ENCODE peak calls at places on chromosomes 13 and 19, in six cellular contexts. One of them, this sample, is unnamed.

GRCh38 chr19:21474671-21475181 is 30.7 kb upstream of the ZNF429 start:
- DNase-seq in fibroblast of pulmonary artery: peak
- DNase-seq in PC-3: no peak
- DNase-seq in fibroblast of mammary gland: peak
- DNase-seq in IMR-90: peak
- DNase-seq in AG04450: peak
- DNase-seq in this sample: no peak

GRCh38 chr19:18940791-18941627 is at the start of gene HOMER3:
- DNase-seq in AG04450: no peak
- DNase-seq in fibroblast of pulmonary artery: peak
- DNase-seq in IMR-90: peak
- DNase-seq in fibroblast of mammary gland: peak
- DNase-seq in PC-3: peak
- DNase-seq in this sample: no peak

GRCh38 chr19:36973021-36973843 is 57.1 kb downstream of the ZNF568 start:
- DNase-seq in AG04450: peak
- DNase-seq in PC-3: no peak
- DNase-seq in IMR-90: peak
- DNase-seq in fibroblast of pulmonary artery: peak
- DNase-seq in fibroblast of mammary gland: peak
- DNase-seq in this sample: peak

GRCh38 chr13:50410921-50411712 is 395.9 kb downstream of the KCNRG start:
- DNase-seq in IMR-90: peak
- DNase-seq in fibroblast of mammary gland: peak
- DNase-seq in PC-3: peak
- DNase-seq in fibroblast of pulmonary artery: peak
- DNase-seq in AG04450: peak
- DNase-seq in this sample: peak

GRCh38 chr13:45916859-45917418 is 65.4 kb upstream of the SIAH3 start:
- DNase-seq in IMR-90: no peak
- DNase-seq in AG04450: no peak
- DNase-seq in PC-3: no peak
- DNase-seq in fibroblast of mammary gland: no peak
- DNase-seq in fibroblast of pulmonary artery: no peak
- DNase-seq in this sample: no peak

GRCh38 chr13:35496011-35496410 is 19.5 kb upstream of the MAB21L1 start:
- DNase-seq in IMR-90: no peak
- DNase-seq in fibroblast of pulmonary artery: no peak
- DNase-seq in fibroblast of mammary gland: no peak
- DNase-seq in AG04450: no peak
- DNase-seq in PC-3: no peak
- DNase-seq in this sample: no peak

GRCh38 chr13:73934215-73934623 is 200.0 kb downstream of the KLF12 start:
- DNase-seq in fibroblast of pulmonary artery: no peak
- DNase-seq in AG04450: no peak
- DNase-seq in fibroblast of mammary gland: no peak
- DNase-seq in PC-3: peak
- DNase-seq in IMR-90: peak
- DNase-seq in this sample: no peak

GRCh38 chr19:28020631-28021315 is 1192.2 kb downstream of the UQCRFS1 start:
- DNase-seq in AG04450: no peak
- DNase-seq in PC-3: no peak
- DNase-seq in IMR-90: no peak
- DNase-seq in fibroblast of pulmonary artery: no peak
- DNase-seq in fibroblast of mammary gland: no peak
- DNase-seq in this sample: no peak

GRCh38 chr13:62250501-62251175 is 835.0 kb upstream of the PCDH20 start:
- DNase-seq in IMR-90: no peak
- DNase-seq in AG04450: no peak
- DNase-seq in fibroblast of mammary gland: no peak
- DNase-seq in fibroblast of pulmonary artery: peak
- DNase-seq in PC-3: no peak
- DNase-seq in this sample: no peak

GRCh38 chr19:2603320-2603719 is 99.2 kb downstream of the GNG7 start:
- DNase-seq in fibroblast of mammary gland: peak
- DNase-seq in PC-3: no peak
- DNase-seq in IMR-90: no peak
- DNase-seq in AG04450: no peak
- DNase-seq in fibroblast of pulmonary artery: peak
- DNase-seq in this sample: peak

GRCh38 chr13:29535663-29536655 is 59.5 kb downstream of the SLC7A1 start:
- DNase-seq in IMR-90: no peak
- DNase-seq in fibroblast of pulmonary artery: no peak
- DNase-seq in PC-3: no peak
- DNase-seq in AG04450: no peak
- DNase-seq in fibroblast of mammary gland: no peak
- DNase-seq in this sample: no peak

GRCh38 chr19:3275583-3276340 is 51.3 kb downstream of the CELF5 start:
- DNase-seq in fibroblast of pulmonary artery: peak
- DNase-seq in fibroblast of mammary gland: peak
- DNase-seq in PC-3: peak
- DNase-seq in IMR-90: peak
- DNase-seq in AG04450: peak
- DNase-seq in this sample: no peak

GRCh38 chr13:97574926-97575325 is 141.0 kb downstream of the RAP2A start:
- DNase-seq in AG04450: peak
- DNase-seq in IMR-90: peak
- DNase-seq in fibroblast of mammary gland: peak
- DNase-seq in fibroblast of pulmonary artery: peak
- DNase-seq in PC-3: peak
- DNase-seq in this sample: no peak

DNA sequence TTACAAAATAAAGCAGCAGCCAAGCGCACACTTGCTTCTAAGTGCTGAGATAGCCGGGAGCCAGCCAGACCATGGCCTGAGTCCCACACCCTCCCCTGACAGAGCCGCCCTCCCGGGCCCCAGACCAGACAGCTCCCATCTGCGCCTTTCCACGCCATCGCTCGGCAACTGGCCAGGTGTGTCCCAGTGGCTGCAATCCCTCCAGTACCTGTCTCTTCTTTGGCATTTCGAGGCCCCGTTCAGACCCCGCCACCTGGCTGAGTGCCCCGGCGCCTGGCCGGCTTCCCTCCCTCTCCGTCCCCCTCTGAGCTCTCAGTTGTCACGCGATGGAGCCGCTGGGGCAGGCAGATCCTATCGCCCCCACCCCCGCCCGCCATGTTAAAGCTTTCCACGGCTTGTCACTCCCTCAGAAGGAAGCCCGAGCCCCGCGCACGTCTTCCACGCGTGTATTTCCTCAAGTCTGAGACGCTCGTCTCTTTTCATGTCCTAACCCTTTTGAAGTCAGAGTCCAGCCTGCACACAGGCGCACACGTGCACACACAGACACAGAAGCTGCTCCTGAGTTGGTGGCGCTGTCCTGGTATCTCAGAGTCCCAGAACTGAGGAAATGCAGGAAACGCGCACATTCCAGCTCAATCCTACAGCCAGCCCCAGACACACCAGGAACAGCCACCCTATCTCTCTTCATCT is 7.9 kb downstream of the MLLT1 start:
- DNase-seq in fibroblast of mammary gland: peak
- DNase-seq in AG04450: no peak
- DNase-seq in fibroblast of pulmonary artery: peak
- DNase-seq in IMR-90: peak
- DNase-seq in PC-3: peak
- DNase-seq in this sample: no peak
- H3K4me3 ChIP-seq in fibroblast of mammary gland: peak
- H3K4me3 ChIP-seq in AG04450: peak
- H3K4me3 ChIP-seq in fibroblast of pulmonary artery: peak
- H3K4me3 ChIP-seq in IMR-90: peak
- H3K4me3 ChIP-seq in PC-3: peak
- H3K4me3 ChIP-seq in this sample: peak

GRCh38 chr19:53808710-53809125 is 15.4 kb downstream of the NLRP12 start:
- DNase-seq in fibroblast of mammary gland: peak
- DNase-seq in AG04450: no peak
- DNase-seq in PC-3: peak
- DNase-seq in fibroblast of pulmonary artery: peak
- DNase-seq in IMR-90: peak
- DNase-seq in this sample: no peak
- TF ChIP-seq CTCF in fibroblast of mammary gland: peak
- TF ChIP-seq CTCF in AG04450: peak
- TF ChIP-seq CTCF in PC-3: peak
- TF ChIP-seq CTCF in fibroblast of pulmonary artery: peak
- TF ChIP-seq CTCF in IMR-90: peak
- TF ChIP-seq CTCF in this sample: peak

GRCh38 chr19:31419871-31420430 is 70.7 kb upstream of the TSHZ3 start:
- DNase-seq in IMR-90: no peak
- DNase-seq in AG04450: no peak
- DNase-seq in fibroblast of mammary gland: no peak
- DNase-seq in PC-3: no peak
- DNase-seq in fibroblast of pulmonary artery: no peak
- DNase-seq in this sample: no peak

GRCh38 chr19:31418692-31419430 is 69.6 kb upstream of the TSHZ3 start:
- DNase-seq in IMR-90: no peak
- DNase-seq in fibroblast of pulmonary artery: no peak
- DNase-seq in fibroblast of mammary gland: no peak
- DNase-seq in AG04450: no peak
- DNase-seq in PC-3: no peak
- DNase-seq in this sample: no peak

GRCh38 chr19:31416548-31416947 is 67.3 kb upstream of the TSHZ3 start:
- DNase-seq in IMR-90: no peak
- DNase-seq in PC-3: no peak
- DNase-seq in AG04450: no peak
- DNase-seq in fibroblast of mammary gland: no peak
- DNase-seq in fibroblast of pulmonary artery: no peak
- DNase-seq in this sample: no peak

GRCh38 chr19:31415322-31415721 is 66.1 kb upstream of the TSHZ3 start:
- DNase-seq in fibroblast of pulmonary artery: no peak
- DNase-seq in PC-3: no peak
- DNase-seq in IMR-90: no peak
- DNase-seq in fibroblast of mammary gland: no peak
- DNase-seq in AG04450: no peak
- DNase-seq in this sample: no peak

GRCh38 chr19:31418055-31418454 is 68.8 kb upstream of the TSHZ3 start:
- DNase-seq in fibroblast of mammary gland: no peak
- DNase-seq in AG04450: no peak
- DNase-seq in fibroblast of pulmonary artery: no peak
- DNase-seq in IMR-90: no peak
- DNase-seq in PC-3: no peak
- DNase-seq in this sample: no peak
- H3K4me3 ChIP-seq in fibroblast of mammary gland: no peak
- H3K4me3 ChIP-seq in AG04450: no peak
- H3K4me3 ChIP-seq in fibroblast of pulmonary artery: no peak
- H3K4me3 ChIP-seq in IMR-90: no peak
- H3K4me3 ChIP-seq in PC-3: no peak
- H3K4me3 ChIP-seq in this sample: no peak

GRCh38 chr19:15476334-15476733 is 3.0 kb downstream of the PGLYRP2 start:
- DNase-seq in AG04450: no peak
- DNase-seq in fibroblast of mammary gland: no peak
- DNase-seq in IMR-90: no peak
- DNase-seq in PC-3: no peak
- DNase-seq in fibroblast of pulmonary artery: no peak
- DNase-seq in this sample: no peak

GRCh38 chr19:15475611-15476010 is 3.7 kb downstream of the PGLYRP2 start:
- DNase-seq in fibroblast of pulmonary artery: no peak
- DNase-seq in PC-3: no peak
- DNase-seq in IMR-90: no peak
- DNase-seq in fibroblast of mammary gland: no peak
- DNase-seq in AG04450: no peak
- DNase-seq in this sample: no peak

GRCh38 chr19:15475169-15475568 is 4.1 kb downstream of the PGLYRP2 start:
- DNase-seq in fibroblast of mammary gland: no peak
- DNase-seq in IMR-90: no peak
- DNase-seq in fibroblast of pulmonary artery: no peak
- DNase-seq in AG04450: no peak
- DNase-seq in PC-3: no peak
- DNase-seq in this sample: no peak

DNA sequence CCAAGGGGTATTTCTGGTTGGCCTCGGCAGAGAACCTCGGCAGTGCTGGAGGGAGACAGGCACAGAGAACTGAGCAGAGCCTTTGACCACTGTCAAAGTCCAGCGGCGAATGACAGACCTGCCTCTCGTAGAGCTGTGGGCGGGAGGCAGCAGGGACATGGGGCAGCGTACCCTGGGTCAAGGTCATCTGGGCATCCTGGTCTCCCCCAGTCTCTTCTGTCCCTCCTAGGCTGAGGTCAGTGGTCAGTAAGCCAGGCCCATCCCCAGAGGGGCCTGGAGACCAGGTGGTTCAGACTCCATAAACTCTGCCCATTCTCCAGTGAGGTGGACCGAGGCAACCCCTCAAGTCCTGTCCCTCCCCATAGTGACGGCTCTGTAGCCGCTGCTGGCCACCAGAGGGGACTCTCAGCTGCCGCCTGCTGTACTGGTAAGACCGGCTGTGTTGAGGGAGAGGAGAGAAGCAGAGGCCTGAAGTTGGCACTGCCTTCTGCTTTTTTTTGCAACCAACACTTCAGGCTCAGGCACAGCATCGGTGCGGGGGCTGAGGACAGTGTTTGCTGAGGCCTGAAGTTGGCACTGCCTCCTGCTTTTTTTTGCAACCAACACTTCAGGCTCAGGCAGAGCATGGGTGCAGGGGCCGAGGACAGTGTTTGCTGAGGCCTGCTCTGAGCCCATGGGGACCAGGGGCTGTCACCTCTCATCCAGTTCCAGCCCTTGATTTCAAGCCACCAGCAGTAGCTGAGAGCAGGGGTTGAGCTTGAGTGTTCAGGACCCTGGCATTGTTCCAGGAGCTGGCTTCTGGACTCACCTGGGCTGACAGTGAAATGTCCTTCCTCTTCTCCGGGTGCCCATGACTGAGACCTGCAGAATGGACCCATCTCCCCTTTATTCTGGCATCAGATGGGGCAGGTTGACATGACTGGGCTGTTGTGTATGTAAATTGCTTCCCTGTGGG is at the start of gene PGLYRP2:
- DNase-seq in PC-3: peak
- DNase-seq in fibroblast of pulmonary artery: peak
- DNase-seq in IMR-90: no peak
- DNase-seq in fibroblast of mammary gland: no peak
- DNase-seq in AG04450: no peak
- DNase-seq in this sample: no peak
- TF ChIP-seq CTCF in PC-3: peak
- TF ChIP-seq CTCF in fibroblast of pulmonary artery: no peak
- TF ChIP-seq CTCF in IMR-90: no peak
- TF ChIP-seq CTCF in fibroblast of mammary gland: no peak
- TF ChIP-seq CTCF in AG04450: no peak
- TF ChIP-seq CTCF in this sample: no peak

DNA sequence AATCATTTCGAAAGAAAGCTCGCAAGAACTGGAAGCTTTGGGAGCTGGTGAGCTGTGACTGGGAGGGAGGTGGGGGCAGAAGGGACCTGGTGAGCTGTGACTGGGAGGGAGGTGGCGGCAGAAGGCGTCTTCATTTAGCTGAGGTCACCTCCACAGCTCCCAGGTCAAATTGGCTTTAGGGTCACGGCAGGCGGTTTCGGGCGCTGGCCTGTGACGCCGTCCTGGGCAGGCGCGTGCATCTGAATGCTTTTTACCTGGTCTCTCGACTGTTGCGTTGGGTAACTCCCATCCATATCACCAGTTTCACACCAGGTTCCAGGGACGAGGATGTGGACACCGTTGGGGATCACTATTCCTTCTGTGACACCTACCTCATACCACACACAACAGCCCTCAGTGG is 29.2 kb downstream of the C2CD4C start:
- DNase-seq in AG04450: no peak
- DNase-seq in PC-3: no peak
- DNase-seq in IMR-90: no peak
- DNase-seq in fibroblast of mammary gland: no peak
- DNase-seq in fibroblast of pulmonary artery: no peak
- DNase-seq in this sample: no peak
- H3K4me3 ChIP-seq in AG04450: no peak
- H3K4me3 ChIP-seq in PC-3: no peak
- H3K4me3 ChIP-seq in IMR-90: no peak
- H3K4me3 ChIP-seq in fibroblast of mammary gland: no peak
- H3K4me3 ChIP-seq in fibroblast of pulmonary artery: no peak
- H3K4me3 ChIP-seq in this sample: no peak